ENCODE peak calls at places on chromosomes 1 and 21, in eight cellular contexts. X is mesenchymal stem cell; O is heart left ventricle; L is astrocyte; E is CD8-positive, alpha-beta memory T cell; B is tibial nerve; P is suprapubic skin; T is upper lobe of right lung. F is an unnamed sample. For H3K4me1, the result is how much of the 10 kb centered on the place peaks cover.

GRCh38 chr1:86296305-86297205 is 99.6 kb downstream of the ODF2L start:
- DNase-seq in P (no peak), E (no peak), L (no peak), B (no peak), X (no peak), O (no peak), T (no peak), F (no peak)

GRCh38 chr1:230807029-230807428 is 59.8 kb downstream of the CAPN9 start:
- DNase-seq in X (no peak), P (no peak), O (peak), L (no peak), E (no peak), T (no peak), B (peak), F (no peak)

GRCh38 chr1:23957096-23957495 is 2.5 kb upstream of the PNRC2 start:
- DNase-seq in X (no peak), T (no peak), B (no peak), P (no peak), O (peak), L (no peak), E (no peak), F (peak)

GRCh38 chr21:45017376-45017960 is 56.9 kb upstream of the ADARB1 start:
- DNase-seq in P (peak), B (no peak), X (no peak), O (peak), T (peak), E (no peak), L (no peak), F (peak)

GRCh38 chr1:93348104-93348780 is 2.5 kb downstream of the DR1 start:
- DNase-seq in O (no peak), L (no peak), X (no peak), T (no peak), P (no peak), E (no peak), B (no peak), F (no peak)

GRCh38 chr1:25245809-25246599 is 1.2 kb downstream of the RSRP1 start:
- DNase-seq in B (no peak), E (no peak), P (no peak), T (no peak), X (peak), L (no peak), O (no peak), F (no peak)

GRCh38 chr1:108503062-108503740 is 53.1 kb downstream of the NBPF6 start:
- DNase-seq in E (no peak), X (peak), T (no peak), O (no peak), P (no peak), B (no peak), L (peak), F (peak)

GRCh38 chr1:179166663-179167417 is 62.6 kb downstream of the ABL2 start:
- DNase-seq in X (no peak), O (no peak), P (no peak), E (no peak), L (peak), T (no peak), B (no peak), F (no peak)

GRCh38 chr1:240312872-240313271 is 221.2 kb downstream of the FMN2 start:
- DNase-seq in X (peak), T (no peak), B (no peak), E (no peak), P (no peak), O (no peak), L (peak), F (no peak)

GRCh38 chr1:194813109-194813508 is 1626.7 kb upstream of the B3GALT2 start:
- DNase-seq in X (no peak), T (no peak), P (no peak), L (no peak), E (no peak), O (no peak), B (no peak), F (no peak)

GRCh38 chr1:207519505-207520399 is 23.8 kb downstream of the CR1 start:
- DNase-seq in T (no peak), O (no peak), P (no peak), B (no peak), L (no peak), X (no peak), E (no peak), F (no peak)

GRCh38 chr21:34534522-34534921 is 22.5 kb upstream of the KCNE1 start:
- DNase-seq in E (no peak), B (no peak), O (no peak), P (no peak), X (no peak), T (no peak), L (peak), F (no peak)

GRCh38 chr1:71049951-71050598 is 2.5 kb upstream of the PTGER3 start:
- DNase-seq in P (no peak), T (no peak), X (peak), L (peak), O (no peak), E (peak), B (no peak), F (peak)

GRCh38 chr1:109447524-109447923 is 18.8 kb upstream of the SYPL2 start:
- DNase-seq in X (no peak), P (no peak), O (no peak), L (no peak), T (no peak), B (no peak), E (no peak), F (no peak)

GRCh38 chr1:215439549-215439948 is 127.6 kb upstream of the KCTD3 start:
- DNase-seq in E (no peak), B (no peak), X (no peak), P (no peak), O (no peak), L (no peak), T (no peak), F (no peak)

GRCh38 chr1:187838335-187839293 is 1009.9 kb downstream of the PLA2G4A start:
- DNase-seq in P (no peak), E (no peak), B (no peak), T (no peak), O (no peak), L (no peak), X (no peak), F (no peak)

GRCh38 chr1:187842406-187843165 is 1013.8 kb downstream of the PLA2G4A start:
- DNase-seq in O (peak), P (peak), T (no peak), B (no peak), L (peak), X (peak), E (no peak), F (peak)

GRCh38 chr1:187837787-187838186 is 1009.0 kb downstream of the PLA2G4A start:
- DNase-seq in P (no peak), L (no peak), O (no peak), B (no peak), T (no peak), X (no peak), E (no peak), F (no peak)

GRCh38 chr1:187839873-187840272 is 1011.1 kb downstream of the PLA2G4A start:
- DNase-seq in B (no peak), E (no peak), X (no peak), L (no peak), P (no peak), O (no peak), T (no peak), F (peak)

GRCh38 chr1:187840557-187840956 is 1011.8 kb downstream of the PLA2G4A start:
- DNase-seq in O (no peak), T (no peak), L (peak), E (no peak), B (no peak), P (no peak), X (no peak), F (no peak)
- H3K4me1 ChIP-seq in O (under half), T (under half), L (under half), E (under half), B (under half), P (under half), X (under half), F (under half)

GRCh38 chr21:28655471-28655870 is 337.2 kb downstream of the LTN1 start:
- DNase-seq in P (no peak), B (no peak), L (peak), O (no peak), X (no peak), T (no peak), E (no peak), F (no peak)
- H3K4me1 ChIP-seq in P (under half), B (under half), L (under half), O (under half), X (under half), T (under half), E (under half), F (under half)

GRCh38 chr1:116373451-116374339 is 651 bp downstream of the ATP1A1 start:
- DNase-seq in L (no peak), B (peak), O (peak), P (peak), T (peak), E (peak), X (peak), F (no peak)

GRCh38 chr1:116375165-116375883 is 2.3 kb downstream of the ATP1A1 start:
- DNase-seq in L (no peak), B (no peak), E (peak), O (no peak), T (no peak), X (peak), P (no peak), F (peak)

GRCh38 chr1:116375884-116376733 is 3.1 kb downstream of the ATP1A1 start:
- DNase-seq in T (peak), X (peak), O (peak), B (peak), L (peak), E (peak), P (peak), F (peak)

GRCh38 chr1:116372651-116373444 is at the start of gene ATP1A1:
- DNase-seq in B (peak), P (peak), L (peak), E (peak), X (peak), T (peak), O (peak), F (no peak)

GRCh38 chr1:116374340-116375164 is 1.5 kb downstream of the ATP1A1 start:
- DNase-seq in T (no peak), P (no peak), E (peak), B (no peak), L (no peak), X (peak), O (no peak), F (no peak)
- H3K4me1 ChIP-seq in T (half or more), P (half or more), E (half or more), B (half or more), L (half or more), X (under half), O (half or more), F (under half)

DNA sequence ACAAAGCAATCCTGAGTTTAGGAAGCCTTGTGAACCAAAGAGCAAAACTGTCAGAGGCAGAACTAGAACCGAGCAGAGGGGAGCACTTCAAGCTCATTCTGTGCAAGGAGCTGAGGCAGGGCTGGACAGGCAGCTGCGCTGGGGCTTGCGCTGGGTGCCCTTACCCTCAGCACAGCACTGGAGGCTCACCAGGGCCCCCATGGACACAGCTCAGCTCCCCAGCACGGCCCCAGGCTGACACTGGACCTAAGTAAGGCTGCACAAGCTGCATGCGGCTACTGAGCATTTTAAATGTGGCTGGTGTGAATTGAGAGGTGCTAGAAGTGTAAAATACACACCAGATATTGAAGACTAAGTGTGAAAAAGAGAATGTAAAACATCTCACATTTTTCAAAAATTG is 22.1 kb downstream of the TMEM63A start:
- DNase-seq in B (no peak), T (no peak), E (no peak), O (no peak), X (no peak), L (no peak), P (no peak), F (no peak)
- H3K4me1 ChIP-seq in B (under half), T (under half), E (under half), O (under half), X (under half), L (under half), P (under half), F (under half)

GRCh38 chr1:201849372-201850052 is 20.6 kb downstream of the IPO9 start:
- DNase-seq in T (no peak), E (no peak), P (no peak), X (no peak), O (no peak), B (no peak), L (no peak), F (no peak)
- H3K4me1 ChIP-seq in T (under half), E (under half), P (under half), X (under half), O (under half), B (under half), L (under half), F (under half)

F was measured in foreskin keratinocyte.